ENCODE peak calls at places on chromosomes 13 and 19, in eight cellular contexts. A is H1, P is Calu3, G is cardiac fibroblast, Z is GM06990, E is mesothelial cell of epicardium, C is GM10248, V is AG04449. L is an unnamed sample.

GRCh38 chr19:57465680-57466381 is 8.9 kb upstream of the VN1R1 start:
- DNase-seq in P (peak; percentile 17), A (no peak), E (no peak), Z (peak; percentile 12), C (peak; percentile 28), V (no peak), G (peak; percentile 70), L (peak; percentile 41)

GRCh38 chr19:18683955-18684641 is 618 bp downstream of the CRTC1 start:
- DNase-seq in A (no peak), E (no peak), P (no peak), V (no peak), C (no peak), G (no peak), Z (no peak), L (no peak)

GRCh38 chr13:99380921-99381645 is 73.9 kb upstream of the GPR183 start:
- DNase-seq in A (no peak), G (no peak), C (peak; percentile 74), Z (no peak), V (no peak), E (no peak), P (no peak), L (peak; percentile 79)

GRCh38 chr19:34134190-34135032 is 37.9 kb upstream of the LSM14A start:
- DNase-seq in C (peak; percentile 98), Z (peak; percentile 95), E (peak; percentile 69), V (no peak), P (peak; percentile 87), G (peak; percentile 68), A (peak; percentile 80), L (peak; percentile 98)

GRCh38 chr13:24788538-24788937 is 24.6 kb downstream of the RNF17 start:
- DNase-seq in G (no peak), A (no peak), P (no peak), E (no peak), Z (no peak), C (no peak), V (no peak), L (no peak)

GRCh38 chr13:94568443-94568842 is 27.5 kb downstream of the TGDS start:
- DNase-seq in G (no peak), Z (no peak), P (no peak), C (no peak), A (no peak), V (no peak), E (no peak), L (no peak)

GRCh38 chr19:45104658-45105384 is 11.8 kb downstream of the PPP1R37 start:
- DNase-seq in V (no peak), A (no peak), P (no peak), C (no peak), E (no peak), Z (no peak), G (no peak), L (no peak)

GRCh38 chr19:18847516-18848463 is 16.0 kb downstream of the UPF1 start:
- DNase-seq in P (no peak), G (peak; percentile 67), C (no peak), A (no peak), E (no peak), Z (no peak), V (no peak), L (no peak)

GRCh38 chr13:72221276-72221962 is 354.4 kb upstream of the DACH1 start:
- DNase-seq in E (peak; percentile 37), A (peak; percentile 75), C (peak; percentile 8), G (peak; percentile 9), P (peak; percentile 20), V (no peak), Z (no peak), L (no peak)

DNA sequence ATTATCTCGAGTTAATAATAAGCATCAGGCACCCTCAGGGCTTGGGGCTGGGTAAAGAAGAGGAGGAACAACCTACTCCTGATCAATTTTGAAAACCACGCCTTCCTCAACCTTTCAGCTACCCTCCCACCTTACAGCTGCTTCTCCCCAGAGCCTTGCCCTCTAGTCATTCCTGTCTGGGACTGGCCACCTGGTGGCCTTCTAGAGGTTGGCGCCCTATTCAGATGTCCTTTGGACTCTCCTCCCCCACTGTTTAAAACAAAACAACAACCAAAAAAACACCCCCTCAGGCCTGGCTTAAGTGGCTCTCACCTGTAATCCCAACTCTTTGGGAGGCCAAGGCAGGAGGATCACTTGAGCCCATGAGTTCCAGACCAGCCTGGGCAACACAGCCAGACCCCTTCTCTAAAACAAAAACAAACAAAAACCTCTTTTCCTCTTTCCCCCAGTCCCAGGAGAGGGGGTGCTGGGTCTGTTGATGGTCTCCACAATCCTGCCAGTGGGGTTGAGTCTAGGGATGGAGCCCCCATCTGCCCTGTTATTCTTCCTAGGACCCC is 62.3 kb downstream of the CCDC70 start:
- DNase-seq in G (no peak), V (no peak), C (no peak), Z (no peak), E (no peak), A (no peak), P (no peak), L (no peak)
- TF ChIP-seq CTCF in G (peak; percentile 32), V (no peak), C (no peak), Z (no peak), E (peak; percentile 25), A (peak; percentile 51), P (no peak), L (peak; percentile 34)

GRCh38 chr19:989381-990081 is 5.4 kb downstream of the WDR18 start:
- DNase-seq in G (no peak), P (no peak), Z (no peak), C (no peak), A (no peak), V (no peak), E (no peak), L (no peak)
- TF ChIP-seq CTCF in G (peak; percentile 40), P (no peak), Z (peak; percentile 10), C (peak; percentile 24), A (peak; percentile 60), V (peak; percentile 28), E (no peak), L (peak; percentile 15)

DNA sequence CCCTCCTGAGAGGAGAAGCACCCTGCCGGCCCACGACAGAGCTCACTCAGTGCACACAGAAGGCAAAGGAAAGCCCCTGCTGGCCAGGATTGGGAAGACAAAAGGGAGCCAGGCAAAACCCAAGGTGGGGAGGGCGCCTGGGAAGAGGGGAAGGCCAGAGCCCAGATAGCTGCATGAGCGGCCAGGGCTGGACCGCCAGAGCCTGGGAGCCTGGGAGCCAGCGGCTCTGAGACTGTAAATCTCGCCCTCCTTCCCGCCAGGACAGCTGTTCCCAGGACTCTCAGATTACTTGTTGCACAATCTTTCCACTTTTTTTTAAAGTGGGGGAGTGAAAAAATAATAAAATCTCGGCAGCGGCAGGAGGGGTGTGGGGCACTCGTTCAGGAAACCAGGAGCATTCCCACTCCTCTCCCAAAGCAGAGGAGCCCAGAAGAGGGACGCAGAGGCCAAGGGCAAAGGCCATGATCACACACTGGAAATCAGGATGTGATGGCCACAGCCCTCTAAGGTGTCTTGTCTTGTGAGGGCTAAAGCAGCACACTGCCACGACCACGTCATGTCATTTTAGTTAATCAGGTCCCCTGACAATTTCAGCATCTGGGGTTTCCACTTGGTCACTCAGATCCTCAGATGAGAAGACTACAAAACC is 19.6 kb upstream of the EPHX3 start:
- DNase-seq in C (no peak), G (peak; percentile 95), V (peak; percentile 90), P (peak; percentile 14), E (peak; percentile 74), A (peak; percentile 46), Z (no peak), L (no peak)
- TF ChIP-seq CTCF in C (no peak), G (peak; percentile 76), V (peak; percentile 88), P (no peak), E (peak; percentile 34), A (peak; percentile 67), Z (no peak), L (no peak)

DNA sequence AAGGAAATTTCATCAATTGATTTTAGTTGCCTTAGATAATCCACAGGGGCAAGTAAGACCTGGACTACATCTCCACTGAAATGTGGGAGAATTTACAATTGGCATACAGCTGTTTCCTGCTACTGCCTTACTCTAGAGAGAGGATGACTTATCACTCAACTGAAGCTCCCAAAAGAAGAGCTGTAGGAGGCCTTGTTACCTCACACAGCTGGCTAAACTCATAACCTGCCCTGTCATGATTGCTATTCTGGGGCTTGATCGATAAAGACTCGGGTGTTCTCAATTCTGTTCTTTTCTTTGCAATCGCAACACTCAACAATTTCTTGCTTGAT is 1396.4 kb downstream of the EFNB2 start:
- DNase-seq in Z (no peak), G (no peak), P (no peak), C (peak; percentile 15), V (no peak), E (no peak), A (no peak), L (peak; percentile 8)
- TF ChIP-seq CTCF in Z (no peak), G (no peak), P (no peak), C (no peak), V (no peak), E (no peak), A (no peak), L (no peak)

DNA sequence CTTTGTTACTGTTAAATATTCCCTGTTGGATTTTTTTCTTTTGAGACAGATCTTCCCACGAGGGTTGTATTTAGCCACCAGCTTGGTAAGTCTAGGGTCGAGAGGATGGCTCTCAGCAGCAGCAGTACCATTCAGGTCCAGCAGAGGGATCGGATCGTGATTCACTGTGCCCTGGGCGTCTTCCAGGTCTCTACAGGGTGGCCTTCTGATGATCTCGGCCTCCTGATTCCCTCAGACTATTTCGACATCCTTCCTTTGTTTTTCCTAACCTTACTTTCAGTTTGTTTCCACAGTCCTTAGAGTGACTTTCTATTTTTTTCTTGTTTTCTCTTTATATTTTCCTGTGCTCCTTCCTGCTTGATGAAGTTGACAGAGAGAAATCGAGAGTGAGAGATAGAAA is 1436.9 kb downstream of the UQCRFS1 start:
- DNase-seq in A (no peak), E (no peak), G (peak; percentile 90), Z (no peak), P (no peak), V (no peak), C (no peak), L (no peak)
- TF ChIP-seq CTCF in A (peak; percentile 42), E (no peak), G (peak; percentile 79), Z (peak; percentile 16), P (peak; percentile 24), V (no peak), C (no peak), L (no peak)

DNA sequence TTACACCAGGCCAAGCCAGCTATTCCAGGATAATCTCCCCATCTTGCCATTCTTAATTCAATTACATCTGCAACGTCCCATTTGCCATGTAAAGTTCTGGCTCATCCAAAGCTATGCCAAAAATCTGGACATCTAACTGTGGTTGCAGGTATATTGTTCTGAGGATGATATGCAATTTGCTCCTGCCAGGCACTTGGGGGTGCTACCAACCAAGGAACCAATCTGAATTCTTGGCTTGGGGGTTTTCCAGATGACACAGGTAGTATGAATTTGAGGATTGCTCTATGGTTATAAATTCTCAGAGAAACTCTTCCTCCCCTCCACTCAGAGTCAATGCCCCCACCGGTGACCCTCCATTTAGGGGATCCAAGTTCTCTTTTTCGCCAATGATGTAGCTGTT is 33.0 kb downstream of the CRYL1 start:
- DNase-seq in Z (no peak), A (no peak), E (no peak), P (peak; percentile 60), G (peak; percentile 75), V (no peak), C (peak; percentile 56), L (peak; percentile 61)
- TF ChIP-seq CTCF in Z (peak; percentile 67), A (peak; percentile 56), E (no peak), P (peak; percentile 41), G (peak; percentile 64), V (no peak), C (peak; percentile 72), L (peak; percentile 70)

L was measured in GM13977.